ENCODE peak calls at places on chromosomes 6 and 20, in five cellular contexts. T is adipocyte; C is cardiac fibroblast; M is NK-92 treated with Interleukin-12 subunit alpha and Interleukin-12 subunit beta, amount 100 ng/mL, for 24 hours; Z is hepatocyte. H is an unnamed sample.

GRCh38 chr6:121691126-121691540 is 255.7 kb downstream of the GJA1 start:
- DNase-seq in M (no peak), Z (no peak), T (peak), C (no peak), H (no peak)

GRCh38 chr20:47493175-47493953 is 8.3 kb upstream of the NCOA3 start:
- DNase-seq in T (peak), Z (peak), C (peak), M (peak), H (peak)

GRCh38 chr20:6058684-6059295 is 4.9 kb upstream of the LRRN4 start:
- DNase-seq in M (no peak), Z (peak), C (peak), T (no peak), H (no peak)

GRCh38 chr6:150198532-150198931 is 55.7 kb downstream of the PPP1R14C start:
- DNase-seq in M (no peak), Z (no peak), C (no peak), T (no peak), H (no peak)

GRCh38 chr6:2733324-2733723 is 17.4 kb downstream of the MYLK4 start:
- DNase-seq in Z (no peak), M (no peak), C (peak), T (no peak), H (no peak)

GRCh38 chr6:131130546-131130925 is 4.7 kb upstream of the AKAP7 start:
- DNase-seq in C (no peak), T (no peak), Z (no peak), M (no peak), H (no peak)

GRCh38 chr6:127185410-127185809 is 66.9 kb downstream of the RSPO3 start:
- DNase-seq in T (no peak), M (no peak), Z (no peak), C (no peak), H (no peak)

GRCh38 chr6:43242908-43243648 is at the start of gene TTBK1:
- DNase-seq in Z (no peak), M (no peak), T (no peak), C (no peak), H (no peak)

GRCh38 chr6:51098801-51099200 is 280.1 kb downstream of the TFAP2B start:
- DNase-seq in T (no peak), C (no peak), M (no peak), Z (no peak), H (peak)

GRCh38 chr20:54611701-54612487 is 136.5 kb downstream of the DOK5 start:
- DNase-seq in Z (peak), T (no peak), C (no peak), M (no peak), H (no peak)

GRCh38 chr6:47733879-47734558 is 35.6 kb downstream of the ADGRF4 start:
- DNase-seq in M (no peak), T (peak), C (no peak), Z (peak), H (peak)

GRCh38 chr6:148502083-148502772 is 159.6 kb downstream of the SASH1 start:
- DNase-seq in M (no peak), T (peak), Z (no peak), C (peak), H (no peak)

GRCh38 chr6:167574431-167575097 is 249.7 kb downstream of the TTLL2 start:
- DNase-seq in C (peak), Z (no peak), M (no peak), T (no peak), H (no peak)

GRCh38 chr20:38997622-38998021 is 35.5 kb downstream of the DHX35 start:
- DNase-seq in T (no peak), C (no peak), Z (no peak), M (peak), H (no peak)

GRCh38 chr6:125888989-125889656 is 67.4 kb upstream of the HINT3 start:
- DNase-seq in M (no peak), Z (peak), T (peak), C (peak), H (peak)

GRCh38 chr6:44002591-44003344 is 124.5 kb downstream of the MRPL14 start:
- DNase-seq in C (peak), T (peak), M (no peak), Z (peak), H (no peak)

GRCh38 chr20:59484228-59484627 is 120.1 kb upstream of the PHACTR3 start:
- DNase-seq in M (no peak), Z (no peak), T (no peak), C (no peak), H (no peak)